ENCODE peak calls at places on chromosomes 3 and 15, in eight cellular contexts. D is kidney epithelial cell, I is NCI-H82, B is B cell, Q is NCI-H1930, T is dorsolateral prefrontal cortex, F is cardiac fibroblast, J is T-helper 17 cell. H is an unnamed sample.

GRCh38 chr3:46542801-46543201 is 23.3 kb downstream of the LRRC2 start:
- DNase-seq in D (no peak), J (no peak), T (no peak), F (no peak), I (peak), B (no peak), Q (no peak), H (no peak)

GRCh38 chr3:46812237-46812791 is 50.9 kb downstream of the MYL3 start:
- DNase-seq in Q (peak), I (peak), B (peak), J (peak), D (peak), F (peak), T (no peak), H (peak)

GRCh38 chr15:32765236-32765635 is 47.4 kb downstream of the GREM1 start:
- DNase-seq in T (no peak), J (no peak), Q (no peak), B (no peak), I (no peak), D (no peak), F (no peak), H (no peak)

GRCh38 chr3:143594217-143594616 is 254.1 kb downstream of the SLC9A9 start:
- DNase-seq in Q (no peak), T (no peak), I (no peak), F (no peak), D (no peak), J (no peak), B (no peak), H (no peak)

GRCh38 chr15:85494035-85494793 is 113.8 kb downstream of the AKAP13 start:
- DNase-seq in B (no peak), I (peak), Q (no peak), T (no peak), D (peak), J (no peak), F (peak), H (peak)

GRCh38 chr3:141057436-141057835 is 6.3 kb downstream of the SPSB4 start:
- DNase-seq in B (no peak), D (no peak), T (no peak), Q (no peak), I (peak), F (no peak), J (no peak), H (no peak)

GRCh38 chr3:149487598-149488197 is 13.2 kb downstream of the TM4SF4 start:
- DNase-seq in F (no peak), J (no peak), D (no peak), B (no peak), T (no peak), Q (no peak), I (peak), H (peak)

GRCh38 chr3:112651516-112651915 is 10.6 kb upstream of the CCDC80 start:
- DNase-seq in J (no peak), B (no peak), Q (no peak), I (no peak), T (no peak), D (no peak), F (no peak), H (no peak)

GRCh38 chr15:70247281-70247680 is 149.6 kb upstream of the TLE3 start:
- DNase-seq in B (no peak), I (no peak), D (no peak), Q (no peak), T (no peak), F (no peak), J (no peak), H (no peak)

GRCh38 chr3:5188419-5189405 is 1.2 kb downstream of the EDEM1 start:
- DNase-seq in T (no peak), D (no peak), B (peak), I (peak), J (peak), F (peak), Q (no peak), H (peak)

GRCh38 chr15:80494311-80494710 is 90.1 kb downstream of the ARNT2 start:
- DNase-seq in J (no peak), I (no peak), F (peak), Q (no peak), B (no peak), T (no peak), D (peak), H (no peak)

GRCh38 chr3:148128136-148128535 is 569.6 kb upstream of the AGTR1 start:
- DNase-seq in F (no peak), I (peak), Q (no peak), B (no peak), D (no peak), T (no peak), J (no peak), H (no peak)

GRCh38 chr15:78247895-78248294 is 13.5 kb upstream of the ACSBG1 start:
- DNase-seq in B (no peak), J (no peak), T (no peak), D (no peak), Q (no peak), F (no peak), I (peak), H (no peak)

GRCh38 chr3:128411574-128412064 is 55.1 kb downstream of the DNAJB8 start:
- DNase-seq in I (no peak), J (no peak), Q (no peak), B (no peak), T (no peak), F (no peak), D (no peak), H (no peak)

GRCh38 chr3:148588291-148588690 is 109.4 kb upstream of the AGTR1 start:
- DNase-seq in J (no peak), T (no peak), D (no peak), Q (no peak), F (no peak), I (no peak), B (no peak), H (no peak)

GRCh38 chr3:107128942-107129341 is 248.3 kb upstream of the CCDC54 start:
- DNase-seq in T (no peak), Q (no peak), I (no peak), B (no peak), F (peak), D (no peak), J (no peak), H (no peak)

GRCh38 chr3:160050019-160050418 is 61.4 kb downstream of the IL12A start:
- DNase-seq in Q (no peak), T (no peak), F (no peak), J (no peak), B (no peak), I (no peak), D (no peak), H (no peak)

GRCh38 chr15:39083213-39083612 is 497.7 kb upstream of the THBS1 start:
- DNase-seq in J (no peak), D (no peak), Q (no peak), T (no peak), F (peak), I (no peak), B (no peak), H (no peak)

GRCh38 chr3:141092663-141093062 is 41.5 kb downstream of the SPSB4 start:
- DNase-seq in I (no peak), F (no peak), D (no peak), J (no peak), T (no peak), Q (no peak), B (no peak), H (no peak)

GRCh38 chr3:82080261-82080660 is 318.8 kb upstream of the GBE1 start:
- DNase-seq in J (no peak), D (no peak), B (no peak), Q (no peak), I (no peak), T (no peak), F (no peak), H (no peak)

GRCh38 chr3:164488893-164489292 is 589.4 kb downstream of the SI start:
- DNase-seq in I (no peak), Q (no peak), F (no peak), J (no peak), B (no peak), T (no peak), D (no peak), H (no peak)

GRCh38 chr15:51982013-51982769 is 10.6 kb upstream of the LEO1 start:
- DNase-seq in F (peak), T (no peak), J (no peak), D (no peak), B (peak), Q (no peak), I (peak), H (peak)

GRCh38 chr3:43998841-43999805 is 242.6 kb upstream of the TOPAZ1 start:
- DNase-seq in Q (peak), D (no peak), F (peak), T (peak), J (no peak), B (peak), I (peak), H (no peak)

GRCh38 chr3:155912574-155913190 is 42.2 kb downstream of the GMPS start:
- DNase-seq in J (no peak), T (no peak), I (no peak), D (no peak), Q (no peak), F (peak), B (no peak), H (no peak)

GRCh38 chr3:50525987-50526386 is 22.6 kb upstream of the CACNA2D2 start:
- DNase-seq in Q (no peak), I (no peak), F (peak), B (no peak), J (no peak), D (no peak), T (no peak), H (no peak)

GRCh38 chr15:25236861-25237155 is 202.0 kb downstream of the UBE3A start:
- DNase-seq in B (no peak), F (no peak), T (no peak), D (no peak), I (no peak), Q (no peak), J (no peak), H (no peak)

GRCh38 chr3:10555263-10555662 is 49.9 kb upstream of the ATP2B2 start:
- DNase-seq in I (no peak), T (no peak), Q (no peak), J (no peak), B (no peak), F (no peak), D (no peak), H (no peak)

GRCh38 chr15:57552678-57553334 is 38.9 kb upstream of the MYZAP start:
- DNase-seq in I (peak), J (no peak), D (no peak), F (no peak), B (no peak), Q (no peak), T (no peak), H (no peak)

GRCh38 chr15:25659251-25659650 is 203.9 kb downstream of the ATP10A start:
- DNase-seq in D (no peak), I (no peak), Q (no peak), J (no peak), F (no peak), T (no peak), B (no peak), H (no peak)

GRCh38 chr15:88621789-88622604 is 857 bp downstream of the AEN start:
- DNase-seq in D (no peak), I (peak), B (peak), J (no peak), Q (no peak), T (no peak), F (peak), H (peak)

H was measured in naive thymus-derived CD4-positive, alpha-beta T cell.